ENCODE peak calls at places on chromosomes 1 and 21, in ten cellular contexts. F, C, Y, S, N, D, R, X, T and W are unnamed samples.

GRCh38 chr1:41482001-41482765 is 2.3 kb downstream of the EDN2 start:
- DNase-seq in F (no peak), C (peak), Y (no peak), S (no peak), N (no peak), D (no peak), R (peak), X (no peak), T (peak), W (peak)

GRCh38 chr1:113536182-113536780 is 146.0 kb downstream of the MAGI3 start:
- DNase-seq in F (no peak), C (no peak), Y (peak), S (no peak), N (no peak), D (no peak), R (no peak), X (no peak), T (no peak), W (no peak)

GRCh38 chr1:153774036-153774435 is 1.2 kb upstream of the SLC27A3 start:
- DNase-seq in F (no peak), C (no peak), Y (no peak), S (peak), N (no peak), D (no peak), R (no peak), X (no peak), T (peak), W (no peak)

GRCh38 chr1:9373614-9374013 is 80.9 kb downstream of the SPSB1 start:
- DNase-seq in F (no peak), C (no peak), Y (no peak), S (peak), N (no peak), D (no peak), R (no peak), X (no peak), T (no peak), W (no peak)

GRCh38 chr1:117892512-117892911 is 36.9 kb downstream of the GDAP2 start:
- DNase-seq in F (no peak), C (no peak), Y (no peak), S (no peak), N (no peak), D (no peak), R (no peak), X (no peak), T (no peak), W (no peak)

GRCh38 chr1:66137235-66137634 is 344.5 kb downstream of the PDE4B start:
- DNase-seq in F (no peak), C (no peak), Y (peak), S (no peak), N (no peak), D (no peak), R (no peak), X (no peak), T (no peak), W (no peak)

GRCh38 chr1:204446413-204447111 is 34.9 kb upstream of the PPP1R15B start:
- DNase-seq in F (peak), C (no peak), Y (peak), S (peak), N (peak), D (peak), R (peak), X (peak), T (peak), W (peak)

GRCh38 chr1:163083690-163084089 is 14.5 kb downstream of the RGS4 start:
- DNase-seq in F (no peak), C (no peak), Y (peak), S (no peak), N (no peak), D (no peak), R (no peak), X (no peak), T (no peak), W (no peak)

GRCh38 chr1:247576514-247576913 is 11.6 kb upstream of the OR2G2 start:
- DNase-seq in F (no peak), C (no peak), Y (no peak), S (no peak), N (peak), D (no peak), R (no peak), X (no peak), T (no peak), W (no peak)

GRCh38 chr21:45900034-45900868 is 81.3 kb upstream of the COL6A1 start:
- DNase-seq in F (no peak), C (no peak), Y (no peak), S (no peak), N (no peak), D (no peak), R (no peak), X (no peak), T (peak), W (no peak)

GRCh38 chr1:54602559-54602958 is 20.8 kb downstream of the FAM151A start:
- DNase-seq in F (no peak), C (no peak), Y (no peak), S (no peak), N (no peak), D (no peak), R (no peak), X (no peak), T (no peak), W (no peak)

GRCh38 chr1:217630711-217631591 is at the start of the genes GPATCH2 and SPATA17:
- DNase-seq in F (peak), C (peak), Y (peak), S (peak), N (peak), D (peak), R (peak), X (peak), T (peak), W (peak)
- TF ChIP-seq POLR2A in F (peak), C (no peak), Y (peak), S (peak), N (peak), D (no peak), R (no peak), X (peak), T (no peak), W (no peak)

DNA sequence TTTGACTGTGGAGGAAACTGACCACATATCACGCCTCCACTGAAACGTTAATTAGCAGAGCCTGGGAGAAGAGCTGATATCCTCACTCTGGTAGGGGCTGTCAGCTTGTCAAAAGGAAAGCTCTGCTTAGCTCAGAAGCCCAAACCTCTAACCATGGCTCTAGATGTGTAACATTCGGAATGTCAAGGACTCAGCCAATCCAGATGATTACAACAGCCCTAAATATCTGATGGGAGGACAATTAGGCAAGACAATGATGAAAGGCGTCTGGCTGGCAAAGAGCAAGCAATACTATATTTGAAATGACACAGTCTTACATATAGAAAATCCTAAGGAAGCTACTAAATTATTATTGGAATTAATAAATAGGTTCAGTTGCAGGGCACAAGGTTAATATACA is 45.7 kb upstream of the COX20 start:
- DNase-seq in F (no peak), C (no peak), Y (no peak), S (no peak), N (no peak), D (no peak), R (no peak), X (no peak), T (no peak), W (no peak)
- TF ChIP-seq POLR2A in F (no peak), C (no peak), Y (no peak), S (no peak), N (no peak), D (no peak), R (no peak), X (no peak), T (no peak), W (no peak)

GRCh38 chr1:25430073-25430665 is 528 bp upstream of the MACO1 start:
- DNase-seq in F (peak), C (peak), Y (peak), S (no peak), N (peak), D (peak), R (peak), X (peak), T (peak), W (peak)
- TF ChIP-seq POLR2A in F (peak), C (no peak), Y (peak), S (peak), N (peak), D (peak), R (no peak), X (peak), T (peak), W (peak)

GRCh38 chr1:156001021-156001681 is 19.6 kb downstream of the SSR2 start:
- DNase-seq in F (no peak), C (no peak), Y (no peak), S (no peak), N (no peak), D (no peak), R (no peak), X (no peak), T (no peak), W (no peak)

GRCh38 chr1:156002182-156002911 is 18.4 kb downstream of the SSR2 start:
- DNase-seq in F (no peak), C (no peak), Y (no peak), S (no peak), N (peak), D (no peak), R (no peak), X (no peak), T (no peak), W (no peak)

GRCh38 chr1:156006666-156007376 is 13.9 kb downstream of the SSR2 start:
- DNase-seq in F (no peak), C (peak), Y (no peak), S (no peak), N (no peak), D (no peak), R (peak), X (no peak), T (peak), W (no peak)

GRCh38 chr1:156001682-156002171 is 19.0 kb downstream of the SSR2 start:
- DNase-seq in F (no peak), C (no peak), Y (no peak), S (no peak), N (no peak), D (no peak), R (no peak), X (no peak), T (no peak), W (no peak)

DNA sequence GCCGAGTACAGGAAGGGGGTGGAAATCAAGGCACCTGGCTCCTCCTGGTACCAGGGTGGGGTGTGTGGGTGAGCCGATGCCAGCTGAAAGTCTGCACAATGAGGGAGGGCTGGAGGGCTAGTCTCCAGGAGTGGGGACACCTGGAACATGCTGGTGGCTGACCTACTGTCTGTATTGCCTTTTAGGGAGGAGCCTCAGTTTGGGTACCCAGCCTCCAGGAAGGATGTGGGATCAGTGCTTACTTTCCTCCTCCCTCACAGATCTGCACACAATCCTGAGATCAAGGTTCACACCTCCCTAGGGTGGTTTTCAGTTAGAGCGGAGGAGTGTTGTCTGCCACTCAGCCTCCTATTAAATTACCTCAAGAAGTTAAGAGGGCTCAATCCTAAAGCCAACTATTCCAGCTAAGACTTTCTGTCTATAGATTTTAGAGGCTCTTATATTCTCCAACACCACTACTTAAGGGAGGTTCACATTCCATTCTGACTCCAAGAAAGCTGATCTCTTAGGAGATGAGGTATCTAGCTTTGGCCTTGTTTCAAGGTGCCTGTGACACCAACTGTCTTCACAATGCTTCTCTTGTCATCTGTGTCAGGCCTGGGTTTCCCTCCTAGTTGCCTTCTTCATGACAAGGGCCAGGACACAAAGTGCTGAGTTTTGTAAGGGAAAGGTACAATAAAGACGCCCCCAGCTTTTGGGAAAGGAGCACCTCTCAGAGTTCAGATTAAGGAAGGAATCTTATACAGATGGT is 15.7 kb downstream of the SSR2 start:
- DNase-seq in F (no peak), C (peak), Y (no peak), S (no peak), N (no peak), D (no peak), R (no peak), X (no peak), T (peak), W (no peak)
- TF ChIP-seq POLR2A in F (no peak), C (no peak), Y (no peak), S (no peak), N (no peak), D (no peak), R (no peak), X (no peak), T (no peak), W (no peak)

GRCh38 chr1:248858096-248858890 is 592 bp downstream of the ZNF692 start:
- DNase-seq in F (peak), C (peak), Y (peak), S (peak), N (peak), D (peak), R (peak), X (peak), T (peak), W (peak)
- TF ChIP-seq POLR2A in F (peak), C (no peak), Y (no peak), S (no peak), N (peak), D (no peak), R (no peak), X (no peak), T (no peak), W (no peak)

GRCh38 chr21:41422546-41423372 is 3.3 kb upstream of the MX1 start:
- DNase-seq in F (no peak), C (no peak), Y (no peak), S (no peak), N (no peak), D (no peak), R (peak), X (no peak), T (no peak), W (no peak)

GRCh38 chr21:41425588-41425953 is 468 bp upstream of the MX1 start:
- DNase-seq in F (no peak), C (no peak), Y (no peak), S (no peak), N (no peak), D (no peak), R (peak), X (no peak), T (no peak), W (no peak)

GRCh38 chr21:41418393-41418792 is 7.6 kb upstream of the MX1 start:
- DNase-seq in F (no peak), C (no peak), Y (no peak), S (no peak), N (no peak), D (no peak), R (peak), X (no peak), T (no peak), W (no peak)

GRCh38 chr21:41418956-41419680 is 6.9 kb upstream of the MX1 start:
- DNase-seq in F (no peak), C (no peak), Y (no peak), S (no peak), N (no peak), D (no peak), R (peak), X (no peak), T (no peak), W (no peak)

GRCh38 chr21:41419921-41420862 is 5.8 kb upstream of the MX1 start:
- DNase-seq in F (peak), C (peak), Y (peak), S (peak), N (peak), D (peak), R (peak), X (peak), T (peak), W (peak)
- TF ChIP-seq POLR2A in F (peak), C (no peak), Y (no peak), S (no peak), N (no peak), D (no peak), R (no peak), X (no peak), T (no peak), W (no peak)

GRCh38 chr1:190474587-190475305 is 2.9 kb downstream of the BRINP3 start:
- DNase-seq in F (no peak), C (no peak), Y (peak), S (peak), N (no peak), D (no peak), R (no peak), X (no peak), T (no peak), W (no peak)
- TF ChIP-seq POLR2A in F (no peak), C (no peak), Y (no peak), S (no peak), N (no peak), D (no peak), R (no peak), X (no peak), T (no peak), W (no peak)

GRCh38 chr1:147600119-147601111 is 59.1 kb downstream of the BCL9 start:
- DNase-seq in F (no peak), C (no peak), Y (peak), S (peak), N (peak), D (no peak), R (no peak), X (no peak), T (no peak), W (no peak)
- TF ChIP-seq POLR2A in F (peak), C (no peak), Y (no peak), S (no peak), N (peak), D (no peak), R (no peak), X (no peak), T (no peak), W (peak)

DNA sequence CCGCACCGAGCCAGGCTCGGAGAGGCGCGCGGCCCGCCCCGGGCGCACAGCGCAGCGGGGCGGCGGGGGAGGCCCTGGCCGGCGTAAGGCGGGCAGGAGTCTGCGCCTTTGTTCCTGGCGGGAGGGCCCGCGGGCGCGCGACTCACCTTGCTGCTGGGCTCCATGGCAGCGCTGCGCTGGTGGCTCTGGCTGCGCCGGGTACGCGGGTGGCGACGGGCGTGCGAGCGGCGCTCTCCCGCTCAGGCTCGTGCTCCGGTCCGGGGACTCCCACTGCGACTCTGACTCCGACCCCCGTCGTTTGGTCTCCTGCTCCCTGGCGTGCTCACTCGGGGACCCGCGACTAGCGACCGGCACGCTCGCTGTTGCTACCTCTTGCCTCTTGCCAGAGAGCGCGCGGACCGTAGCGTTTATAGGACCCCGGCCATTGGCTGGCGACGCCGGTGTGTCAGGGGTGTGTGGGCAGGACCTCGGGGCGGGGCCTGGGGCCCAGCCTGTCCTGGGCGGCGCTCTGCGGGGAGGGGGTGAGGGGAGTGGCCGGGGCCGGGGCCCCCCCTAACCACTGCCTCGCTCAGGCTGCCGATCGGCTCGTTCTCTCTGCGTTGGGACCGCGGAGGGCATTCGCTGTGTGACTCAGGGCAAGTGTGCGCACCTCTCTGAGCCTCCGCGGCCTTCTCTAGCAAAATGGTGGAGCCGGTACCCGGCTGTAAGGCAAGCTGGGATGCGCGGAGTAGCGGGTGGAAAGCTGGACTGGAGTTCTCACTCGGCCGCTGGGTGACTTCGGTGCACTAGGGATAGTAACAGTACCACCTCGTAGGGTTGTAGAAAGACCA is at the start of gene SLC2A1:
- DNase-seq in F (peak), C (peak), Y (peak), S (peak), N (peak), D (peak), R (peak), X (peak), T (peak), W (peak)
- TF ChIP-seq POLR2A in F (peak), C (peak), Y (peak), S (peak), N (peak), D (peak), R (peak), X (peak), T (peak), W (peak)

DNA sequence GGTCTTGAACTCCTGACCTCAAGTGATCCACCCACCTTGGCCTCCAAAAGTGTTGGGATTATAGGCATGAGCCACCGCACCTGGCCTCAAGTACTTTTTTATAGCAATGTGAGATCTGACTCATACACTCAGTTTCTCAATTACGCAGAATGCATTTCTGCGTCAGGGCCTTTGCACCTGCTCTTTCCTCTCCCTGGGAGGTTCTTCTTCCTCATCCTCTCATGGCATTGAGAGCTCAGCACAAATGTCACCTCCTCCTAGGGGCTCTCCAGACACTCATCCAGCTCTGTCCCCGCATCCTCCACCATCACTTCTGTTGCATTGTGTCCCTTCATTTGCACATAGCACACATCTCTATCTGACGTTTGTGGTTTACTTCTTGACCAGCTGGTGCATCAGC is 418.8 kb downstream of the PTPRU start:
- DNase-seq in F (no peak), C (no peak), Y (no peak), S (no peak), N (no peak), D (no peak), R (no peak), X (no peak), T (no peak), W (no peak)
- TF ChIP-seq POLR2A in F (no peak), C (no peak), Y (no peak), S (no peak), N (no peak), D (no peak), R (no peak), X (no peak), T (no peak), W (no peak)